ENCODE peak calls at places on chromosomes 3 and 15, in six cellular contexts. O is GM12878, Q is K562, N is A549, L is NB4, X is HepG2. Z is an unnamed sample.

GRCh38 chr15:20357139-20358065 is 184.2 kb downstream of the GOLGA6L6 start:
- DNase-seq in O (no peak), Q (peak; percentile 25), N (peak; percentile 24), L (no peak), X (no peak), Z (no peak)

GRCh38 chr3:105274958-105275357 is 91.8 kb upstream of the ALCAM start:
- DNase-seq in O (no peak), Q (no peak), N (peak; percentile 79), L (no peak), X (no peak), Z (peak; percentile 55)

GRCh38 chr3:178036745-178037144 is 499.5 kb upstream of the KCNMB2 start:
- DNase-seq in O (no peak), Q (no peak), N (no peak), L (no peak), X (no peak), Z (no peak)

GRCh38 chr3:193946945-193947344 is 189.0 kb upstream of the HES1 start:
- DNase-seq in O (no peak), Q (no peak), N (no peak), L (no peak), X (peak; percentile 81), Z (no peak)

GRCh38 chr3:148366743-148367410 is 330.8 kb upstream of the AGTR1 start:
- DNase-seq in O (no peak), Q (no peak), N (peak; percentile 16), L (no peak), X (no peak), Z (no peak)

GRCh38 chr3:94114667-94115066 is 51.8 kb downstream of the NSUN3 start:
- DNase-seq in O (no peak), Q (no peak), N (no peak), L (no peak), X (no peak), Z (no peak)

GRCh38 chr3:78908236-78908635 is 859.6 kb downstream of the ROBO1 start:
- DNase-seq in O (no peak), Q (no peak), N (no peak), L (no peak), X (no peak), Z (no peak)

GRCh38 chr3:186380622-186381380 is 18.8 kb upstream of the DGKG start:
- DNase-seq in O (no peak), Q (no peak), N (no peak), L (no peak), X (no peak), Z (no peak)

GRCh38 chr3:57706462-57706861 is 13.6 kb upstream of the DENND6A start:
- DNase-seq in O (no peak), Q (no peak), N (peak; percentile 72), L (no peak), X (no peak), Z (peak; percentile 51)
- H3K4me3 ChIP-seq in O (no peak overlapping the region), Q (no peak overlapping the region), N (no peak overlapping the region), L (no peak overlapping the region), X (no peak overlapping the region), Z (no peak overlapping the region)

DNA sequence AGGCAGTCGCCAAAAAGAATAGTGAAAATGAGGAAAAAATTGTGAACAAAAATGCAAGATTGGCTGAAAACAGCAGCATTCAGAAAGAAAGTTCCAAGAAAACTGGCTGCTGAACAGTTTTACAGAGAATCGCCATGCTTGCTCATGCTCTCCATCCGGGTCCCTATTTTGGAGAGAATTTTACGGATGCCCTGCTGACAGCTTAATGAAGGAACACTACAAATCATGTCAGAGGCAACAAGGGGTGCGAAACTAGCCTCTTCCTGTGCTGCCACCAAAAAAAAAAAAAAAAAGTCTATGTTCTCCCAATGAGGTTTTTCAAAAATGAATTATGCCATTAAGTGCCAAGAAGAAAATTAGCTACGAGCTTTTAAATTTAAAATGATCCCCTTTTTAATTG is 305.8 kb upstream of the ARRDC4 start:
- DNase-seq in O (no peak), Q (no peak), N (no peak), L (no peak), X (no peak), Z (no peak)
- TF ChIP-seq CTCF in O (no peak), Q (no peak), N (no peak), L (no peak), X (no peak), Z (no peak)

DNA sequence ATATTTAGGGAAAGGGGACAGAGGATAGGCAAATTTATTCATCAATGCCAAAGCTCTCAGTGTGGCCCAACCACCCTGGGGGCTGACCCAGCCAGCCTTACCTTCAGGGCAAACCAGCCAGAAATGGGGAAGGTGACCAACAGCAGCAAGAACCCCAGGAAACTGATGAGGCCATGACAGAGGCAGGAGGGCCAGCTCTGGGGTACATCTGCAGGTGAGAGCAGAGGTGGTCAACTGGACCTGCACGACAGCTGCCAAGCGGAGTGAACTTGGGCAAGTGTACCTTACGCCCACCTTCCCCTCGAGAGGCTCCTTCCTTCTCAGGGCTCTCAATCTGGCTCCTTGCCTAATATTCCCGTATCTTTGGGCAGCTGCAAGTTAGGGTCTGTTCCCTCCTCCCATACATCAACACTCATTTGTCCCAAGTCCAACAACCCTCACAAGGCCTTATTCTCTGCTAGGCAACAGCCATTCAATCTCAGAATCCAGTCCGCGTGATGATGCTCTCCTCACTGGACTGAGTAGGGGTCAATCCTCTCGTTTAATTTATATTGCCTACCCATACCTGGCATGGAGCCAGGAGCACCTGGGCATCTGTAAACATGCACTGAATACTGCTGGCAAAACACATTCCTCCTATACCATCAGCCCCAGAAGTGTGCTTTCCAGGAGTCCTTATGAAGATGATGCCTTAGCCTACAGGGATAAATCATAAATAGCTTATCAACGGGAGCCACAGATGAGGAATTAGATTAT is 1.7 kb downstream of the STOML1 start:
- DNase-seq in O (no peak), Q (no peak), N (no peak), L (no peak), X (no peak), Z (no peak)
- TF ChIP-seq MYC in O (no peak), Q (no peak), N (no peak), L (no peak), X (no peak), Z (no peak)

GRCh38 chr3:126303272-126303671 is 53.9 kb downstream of the KLF15 start:
- DNase-seq in O (no peak), Q (no peak), N (no peak), L (no peak), X (no peak), Z (no peak)
- H3K4me3 ChIP-seq in O (no peak overlapping the region), Q (no peak overlapping the region), N (no peak overlapping the region), L (no peak overlapping the region), X (no peak overlapping the region), Z (no peak overlapping the region)

GRCh38 chr15:48112242-48112641 is 8.5 kb upstream of the SLC24A5 start:
- DNase-seq in O (no peak), Q (no peak), N (peak; percentile 39), L (peak; percentile 10), X (peak; percentile 16), Z (peak; percentile 49)
- TF ChIP-seq CTCF in O (peak; percentile 39), Q (no peak), N (peak; percentile 14), L (peak; percentile 8), X (peak; percentile 72), Z (peak; percentile 60)

DNA sequence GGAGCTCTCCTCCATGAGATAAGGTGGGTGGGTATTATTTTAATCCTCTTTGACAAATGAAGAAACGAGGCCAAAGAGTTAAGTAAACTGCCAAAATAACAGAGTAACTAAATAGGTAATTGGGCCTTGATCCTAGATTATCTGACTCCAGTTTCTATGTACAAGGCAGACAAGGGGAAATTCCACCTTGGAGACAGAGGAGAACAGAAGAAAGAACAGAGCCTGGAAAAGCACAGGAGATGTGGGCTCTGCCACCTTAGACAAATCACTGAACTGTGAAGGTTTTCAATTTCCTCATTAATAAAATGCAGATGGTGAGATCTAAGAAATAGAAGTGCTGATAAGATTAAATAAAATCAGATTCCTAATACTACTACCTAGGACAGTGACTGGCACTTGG is 310.2 kb upstream of the TLE3 start:
- DNase-seq in O (no peak), Q (no peak), N (no peak), L (no peak), X (no peak), Z (no peak)
- TF ChIP-seq MYC in O (no peak), Q (no peak), N (no peak), L (no peak), X (no peak), Z (no peak)